ENCODE peak calls at places on chromosome 9, in six cellular contexts. X, E, N, P, A and V are unnamed samples.
A peak's percentile ranks its signal among the peaks of the same experiment; 100 is the strongest.

GRCh38 chr9:34771023-34771422 is 61.1 kb upstream of the CCL21 start:
- DNase-seq in N (no peak), X (peak; percentile 3), A (no peak), P (no peak), E (no peak), V (no peak)

GRCh38 chr9:72864327-72864726 is 88.5 kb downstream of the ALDH1A1 start:
- DNase-seq in P (no peak), N (no peak), A (no peak), E (no peak), X (no peak), V (no peak)

GRCh38 chr9:21144620-21145019 is 3.0 kb upstream of the IFNW1 start:
- DNase-seq in A (no peak), P (no peak), X (no peak), E (no peak), N (no peak), V (no peak)

GRCh38 chr9:969693-970309 is 6.7 kb upstream of the DMRT3 start:
- DNase-seq in E (no peak), X (no peak), P (no peak), N (no peak), A (no peak), V (no peak)

GRCh38 chr9:88433583-88434240 is 45.5 kb downstream of the SPIN1 start:
- DNase-seq in P (no peak), E (no peak), A (peak; percentile 56), N (no peak), X (peak; percentile 7), V (no peak)

GRCh38 chr9:109974143-109974917 is 194.3 kb downstream of the PALM2AKAP2 start:
- DNase-seq in P (no peak), N (no peak), E (no peak), A (no peak), X (no peak), V (no peak)

GRCh38 chr9:110156902-110157301 is 51.1 kb downstream of the C9orf152 start:
- DNase-seq in N (no peak), X (peak; percentile 79), P (no peak), A (no peak), E (no peak), V (no peak)

GRCh38 chr9:107784235-107784958 is 294.8 kb upstream of the KLF4 start:
- DNase-seq in X (peak; percentile 94), P (peak; percentile 15), A (peak; percentile 88), E (no peak), N (no peak), V (no peak)

GRCh38 chr9:124133752-124134151 is 122.2 kb downstream of the LHX2 start:
- DNase-seq in E (no peak), N (no peak), A (peak; percentile 26), P (no peak), X (peak; percentile 69), V (peak; percentile 47)

DNA sequence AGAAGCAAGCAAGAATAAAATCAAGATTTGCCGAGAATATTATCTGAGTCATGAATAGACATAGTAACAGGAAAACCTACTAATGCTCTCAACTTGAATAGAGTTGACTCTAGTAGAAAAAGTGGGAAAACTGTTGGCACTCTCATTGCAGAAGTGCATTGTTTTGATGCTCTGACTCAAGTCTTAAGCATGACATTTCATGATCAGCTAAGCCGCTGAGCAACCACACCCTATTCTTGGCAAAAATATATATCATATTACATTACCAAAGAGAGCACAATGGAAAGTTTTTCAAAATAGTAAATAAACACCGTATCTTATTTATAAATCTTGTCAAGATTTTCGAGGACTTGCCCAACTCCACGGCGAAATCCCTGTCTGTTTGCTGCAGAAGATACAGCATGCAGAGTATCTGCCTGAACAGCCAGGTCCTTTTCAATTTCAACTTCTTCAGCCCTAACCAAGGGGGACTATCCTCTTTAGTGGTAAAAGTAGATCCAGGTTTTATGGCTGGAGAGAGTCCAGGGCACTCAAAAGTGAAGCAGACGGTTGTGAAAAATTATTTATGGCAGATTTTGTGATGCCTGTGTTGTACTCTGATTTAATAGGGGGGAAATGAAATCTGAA is 13.9 kb upstream of the ADAMTSL1 start:
- DNase-seq in P (no peak), E (no peak), N (no peak), X (peak; percentile 83), A (peak; percentile 76), V (no peak)
- H3K4me1 ChIP-seq in P (no peaks in the 10 kb centered on the region), E (no peaks in the 10 kb centered on the region), N (no peaks in the 10 kb centered on the region), X (no peaks in the 10 kb centered on the region), A (no peaks in the 10 kb centered on the region), V (no peaks in the 10 kb centered on the region)

GRCh38 chr9:76896035-76896434 is 9.9 kb downstream of the PRUNE2 start:
- DNase-seq in E (no peak), N (no peak), P (no peak), X (no peak), A (no peak), V (no peak)
- H3K4me1 ChIP-seq in E (no peaks in the 10 kb centered on the region), N (no peaks in the 10 kb centered on the region), P (no peaks in the 10 kb centered on the region), X (no peaks in the 10 kb centered on the region), A (peaks cover 2% of the 10 kb centered on the region), V (peaks cover 100% of the 10 kb centered on the region)

GRCh38 chr9:120875954-120876841 is 790 bp downstream of the PHF19 start:
- DNase-seq in P (peak; percentile 73), A (peak; percentile 85), X (peak; percentile 85), E (peak; percentile 96), N (peak; percentile 94), V (peak; percentile 95)

GRCh38 chr9:120875643-120875953 is 1.4 kb downstream of the PHF19 start:
- DNase-seq in N (peak; percentile 36), X (no peak), A (no peak), E (no peak), P (no peak), V (no peak)

GRCh38 chr9:120873512-120873911 is 3.5 kb downstream of the PHF19 start:
- DNase-seq in A (no peak), E (peak; percentile 59), N (no peak), P (peak; percentile 59), X (no peak), V (no peak)

GRCh38 chr9:120874226-120874839 is 2.7 kb downstream of the PHF19 start:
- DNase-seq in N (no peak), A (no peak), P (no peak), X (no peak), E (no peak), V (no peak)

GRCh38 chr9:120874861-120875565 is 2.0 kb downstream of the PHF19 start:
- DNase-seq in N (peak; percentile 77), P (no peak), A (no peak), X (no peak), E (no peak), V (no peak)
- H3K4me1 ChIP-seq in N (peaks cover 28% of the 10 kb centered on the region), P (peaks cover 56% of the 10 kb centered on the region), A (peaks cover 15% of the 10 kb centered on the region), X (no peaks in the 10 kb centered on the region), E (peaks cover 63% of the 10 kb centered on the region), V (peaks cover 7% of the 10 kb centered on the region)

DNA sequence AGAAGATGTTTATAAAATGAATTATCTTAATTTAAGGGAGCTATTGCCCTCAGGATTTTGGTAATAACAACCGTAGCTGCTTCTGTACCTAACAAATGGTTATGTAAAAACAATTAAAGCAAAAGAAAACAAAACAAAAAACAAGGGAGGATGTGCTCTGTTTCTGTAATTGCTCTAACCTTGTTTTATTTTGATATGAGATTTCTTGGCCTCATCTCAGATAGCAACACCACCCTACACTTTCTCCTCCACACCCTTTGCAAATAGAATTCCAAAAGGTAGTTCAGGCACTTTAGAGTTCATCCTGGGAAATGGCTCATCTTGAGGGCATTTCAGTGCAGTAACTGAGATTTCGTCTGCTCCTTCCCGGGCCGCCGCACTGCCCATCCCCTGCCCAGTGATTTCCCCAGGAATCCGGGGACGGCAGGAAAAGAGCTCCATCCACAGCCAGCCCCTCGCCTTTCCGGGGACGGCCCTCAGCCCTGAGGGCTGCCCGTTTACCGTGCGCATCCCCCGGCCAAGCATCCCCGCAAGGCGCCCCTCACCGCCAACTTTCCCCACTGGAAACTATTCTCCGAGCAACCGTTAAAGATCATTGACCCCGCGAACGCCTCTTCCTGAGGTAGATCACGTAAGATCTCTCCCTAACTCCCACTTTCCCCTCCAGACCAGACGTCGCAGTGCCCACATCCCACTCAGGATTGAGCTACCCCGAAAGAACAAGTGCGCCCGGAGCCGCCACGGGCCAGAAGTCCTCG is 1.2 kb downstream of the FNBP1 start:
- DNase-seq in N (peak; percentile 70), X (peak; percentile 37), P (no peak), E (peak; percentile 54), A (peak; percentile 21), V (peak; percentile 69)
- H3K4me1 ChIP-seq in N (peaks cover 12% of the 10 kb centered on the region), X (peaks cover 10% of the 10 kb centered on the region), P (peaks cover 16% of the 10 kb centered on the region), E (peaks cover 73% of the 10 kb centered on the region), A (no peaks in the 10 kb centered on the region), V (peaks cover 48% of the 10 kb centered on the region)

DNA sequence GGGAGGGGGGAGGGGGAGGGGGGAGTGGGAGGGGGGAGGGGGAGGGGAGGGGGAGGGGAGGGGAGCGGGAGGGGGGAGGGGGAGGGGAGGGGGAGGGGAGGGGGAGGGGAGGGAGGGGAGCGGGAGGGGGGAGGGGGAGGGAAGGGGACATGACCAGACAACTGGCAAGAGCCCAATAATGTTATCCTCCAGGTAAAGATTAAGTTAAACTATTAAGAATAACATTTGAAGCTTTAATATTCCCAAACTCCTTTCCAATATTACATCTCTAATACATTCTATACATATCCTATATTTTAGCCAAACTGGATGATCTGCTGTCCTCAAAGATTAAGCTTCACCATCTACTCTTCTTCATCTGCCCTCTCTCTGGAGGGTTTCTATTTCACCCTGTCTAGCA is 25.8 kb downstream of the C5 start:
- DNase-seq in P (no peak), X (no peak), N (no peak), A (no peak), E (peak; percentile 41), V (no peak)
- H3K4me1 ChIP-seq in P (peaks cover 4% of the 10 kb centered on the region), X (no peaks in the 10 kb centered on the region), N (no peaks in the 10 kb centered on the region), A (peaks cover 3% of the 10 kb centered on the region), E (no peaks in the 10 kb centered on the region), V (no peaks in the 10 kb centered on the region)